ENCODE peak calls at places on chromosomes 7 and 10, in four cellular contexts. J, V, M and W are unnamed samples.

GRCh38 chr10:18104223-18104872 is 35.9 kb upstream of the CACNB2 start:
- DNase-seq in J (no peak), V (peak; percentile 25), M (peak; percentile 23), W (no peak)

GRCh38 chr10:129694633-129695356 is 227.8 kb downstream of the MGMT start:
- DNase-seq in J (no peak), V (no peak), M (no peak), W (no peak)

GRCh38 chr10:77533887-77534278 is 103.7 kb downstream of the KCNMA1 start:
- DNase-seq in J (no peak), V (no peak), M (no peak), W (no peak)

GRCh38 chr7:105198223-105198622 is 184.2 kb downstream of the KMT2E start:
- DNase-seq in J (no peak), V (no peak), M (peak; percentile 39), W (no peak)

GRCh38 chr10:79979973-79980687 is 31.2 kb upstream of the SFTPD start:
- DNase-seq in J (no peak), V (no peak), M (no peak), W (no peak)

GRCh38 chr7:56290548-56290947 is 174.3 kb upstream of the NUPR2 start:
- DNase-seq in J (no peak), V (no peak), M (no peak), W (no peak)

GRCh38 chr7:83289396-83289993 is 126.8 kb upstream of the PCLO start:
- DNase-seq in J (no peak), V (no peak), M (no peak), W (no peak)

GRCh38 chr7:23530355-23530754 is 1.4 kb downstream of the TRA2A start:
- DNase-seq in J (peak; percentile 37), V (no peak), M (peak; percentile 53), W (peak; percentile 38)

DNA sequence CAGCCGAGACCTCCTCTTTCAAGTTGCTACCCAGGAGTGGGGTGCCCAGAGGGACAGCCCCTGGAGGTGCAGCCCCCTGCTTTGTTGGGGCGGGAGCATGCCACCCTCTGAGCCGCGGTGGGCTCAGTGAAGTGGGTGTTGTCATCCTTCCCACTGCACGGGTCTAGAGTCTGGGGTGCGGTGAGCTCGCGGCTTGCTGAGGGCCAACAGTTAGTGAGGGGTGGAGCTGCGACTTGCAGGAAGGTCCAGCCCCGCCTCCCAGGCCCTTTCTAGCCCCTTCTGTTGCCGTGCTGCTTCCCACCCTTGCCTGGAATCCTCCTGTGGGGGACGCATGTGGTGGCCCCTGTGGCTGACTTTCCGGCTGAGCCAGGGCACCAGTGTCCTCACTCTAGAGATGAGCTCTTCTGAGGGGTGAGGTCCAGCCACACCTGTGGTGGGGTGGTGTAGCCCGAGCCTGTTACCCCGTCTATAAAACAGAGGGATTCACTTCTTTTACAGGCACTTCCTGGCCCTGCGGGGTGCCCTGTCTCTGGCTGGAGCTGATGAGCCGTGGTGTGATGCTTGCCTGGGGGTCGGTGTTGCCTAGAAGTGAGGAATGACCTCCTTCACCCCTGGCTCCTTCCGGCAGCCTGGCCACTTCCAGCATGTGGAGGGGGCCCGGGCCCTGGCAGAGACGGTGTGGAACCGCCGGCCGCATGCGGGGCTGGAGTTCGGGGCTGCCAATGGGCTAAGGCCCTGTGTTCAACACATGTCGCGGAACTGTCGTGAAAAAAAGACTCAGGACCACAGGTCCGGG is 127.9 kb downstream of the FAM53B start:
- DNase-seq in J (no peak), V (no peak), M (no peak), W (no peak)
- TF ChIP-seq POLR2A in J (no peak), V (no peak), M (no peak), W (no peak)

GRCh38 chr7:116653646-116654045 is 18.4 kb upstream of the MET start:
- DNase-seq in J (no peak), V (no peak), M (no peak), W (no peak)

GRCh38 chr7:116652793-116653192 is 19.2 kb upstream of the MET start:
- DNase-seq in J (no peak), V (no peak), M (no peak), W (no peak)

GRCh38 chr7:116647861-116648260 is 24.1 kb upstream of the MET start:
- DNase-seq in J (no peak), V (no peak), M (no peak), W (no peak)

GRCh38 chr7:116650436-116650835 is 21.6 kb upstream of the MET start:
- DNase-seq in J (no peak), V (no peak), M (no peak), W (no peak)

GRCh38 chr7:116653204-116653603 is 18.8 kb upstream of the MET start:
- DNase-seq in J (no peak), V (no peak), M (no peak), W (no peak)
- TF ChIP-seq POLR2AphosphoS5 in J (no peak), V (no peak), M (no peak), W (no peak)

GRCh38 chr10:110529596-110530011 is 31.9 kb downstream of the DUSP5 start:
- DNase-seq in J (no peak), V (no peak), M (no peak), W (no peak)
- TF ChIP-seq TAF1 in J (no peak), V (no peak), M (no peak), W (no peak)

GRCh38 chr10:72276013-72276387 is 2.3 kb downstream of the DDIT4 start:
- DNase-seq in J (no peak), V (no peak), M (no peak), W (no peak)
- TF ChIP-seq POLR2A in J (no peak), V (peak; percentile 16), M (peak; percentile 25), W (no peak)

GRCh38 chr7:74059681-74060588 is 23.7 kb upstream of the LIMK1 start:
- DNase-seq in J (no peak), V (no peak), M (no peak), W (no peak)
- TF ChIP-seq POLR2AphosphoS5 in J (no peak), V (no peak), M (no peak), W (no peak)

DNA sequence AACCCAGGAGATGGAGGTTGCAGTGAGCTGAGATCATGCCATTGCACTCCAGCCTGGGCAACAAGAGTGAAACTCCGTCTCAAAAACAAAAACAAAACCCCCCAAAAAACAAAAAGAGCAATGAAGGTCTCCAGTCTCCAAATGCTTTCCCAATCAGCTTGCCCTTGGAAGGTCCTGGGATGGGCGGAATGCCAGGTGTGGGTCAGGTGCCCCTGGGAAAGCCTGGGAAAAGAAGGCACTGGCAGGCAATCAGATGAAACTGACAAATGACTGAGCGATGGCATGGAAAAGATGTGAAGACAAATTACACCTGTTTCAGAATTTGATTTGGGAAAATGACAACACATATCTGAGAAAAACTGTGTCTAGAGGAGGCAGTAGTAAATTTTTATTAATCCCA is 210.4 kb upstream of the IMMP2L start:
- DNase-seq in J (no peak), V (no peak), M (no peak), W (no peak)
- TF ChIP-seq TAF1 in J (no peak), V (no peak), M (no peak), W (no peak)

GRCh38 chr10:49296382-49296781 is 2.6 kb upstream of the C10orf71 start:
- DNase-seq in J (no peak), V (no peak), M (no peak), W (no peak)
- TF ChIP-seq POLR2A in J (no peak), V (no peak), M (no peak), W (no peak)

GRCh38 chr10:51251110-51251509 is 176.8 kb downstream of the PRKG1 start:
- DNase-seq in J (no peak), V (no peak), M (no peak), W (no peak)
- TF ChIP-seq POLR2AphosphoS5 in J (no peak), V (no peak), M (no peak), W (no peak)